ENCODE peak calls at places on chromosomes 12 and 14, in six cellular contexts. F, P, M, D, C and B are unnamed samples.

GRCh38 chr14:91059576-91060471 is 617 bp downstream of the RPS6KA5 start:
- DNase-seq in F (no peak), P (no peak), M (peak; percentile 49), D (no peak), C (peak; percentile 63), B (no peak)

GRCh38 chr14:74133833-74134481 is 49.2 kb downstream of the LIN52 start:
- DNase-seq in F (no peak), P (no peak), M (no peak), D (no peak), C (no peak), B (no peak)

GRCh38 chr14:65243766-65244442 is 141.6 kb upstream of the MAX start:
- DNase-seq in F (peak; percentile 85), P (no peak), M (no peak), D (peak; percentile 36), C (no peak), B (no peak)

GRCh38 chr14:105473677-105474477 is 744 bp upstream of the CRIP2 start:
- DNase-seq in F (peak; percentile 92), P (peak; percentile 66), M (peak; percentile 58), D (peak; percentile 78), C (peak; percentile 75), B (no peak)

GRCh38 chr14:105180598-105181528 is at the start of gene NUDT14:
- DNase-seq in F (peak; percentile 69), P (peak; percentile 33), M (peak; percentile 69), D (peak; percentile 25), C (peak; percentile 93), B (no peak)

GRCh38 chr12:1744932-1745331 is 54.1 kb downstream of the ADIPOR2 start:
- DNase-seq in F (no peak), P (no peak), M (no peak), D (peak; percentile 35), C (no peak), B (no peak)

GRCh38 chr12:18580286-18580685 is 157.5 kb downstream of the PLCZ1 start:
- DNase-seq in F (no peak), P (no peak), M (no peak), D (peak; percentile 38), C (no peak), B (no peak)

GRCh38 chr12:89731614-89732013 is 23.0 kb upstream of the ATP2B1 start:
- DNase-seq in F (no peak), P (peak; percentile 18), M (peak; percentile 27), D (peak; percentile 82), C (no peak), B (no peak)

GRCh38 chr12:70606001-70606400 is 31.2 kb downstream of the PTPRB start:
- DNase-seq in F (no peak), P (no peak), M (no peak), D (peak; percentile 56), C (no peak), B (no peak)

GRCh38 chr14:69056389-69056788 is 77.3 kb upstream of the ACTN1 start:
- DNase-seq in F (no peak), P (no peak), M (no peak), D (peak; percentile 54), C (no peak), B (no peak)

GRCh38 chr12:70875628-70876027 is 44.9 kb downstream of the PTPRR start:
- DNase-seq in F (no peak), P (no peak), M (no peak), D (no peak), C (no peak), B (no peak)

GRCh38 chr14:34498684-34499412 is 36.8 kb upstream of the SPTSSA start:
- DNase-seq in F (peak; percentile 80), P (no peak), M (no peak), D (peak; percentile 22), C (peak; percentile 53), B (no peak)

GRCh38 chr14:41285193-41285748 is 321.4 kb upstream of the LRFN5 start:
- DNase-seq in F (peak; percentile 5), P (peak; percentile 40), M (no peak), D (peak; percentile 1), C (no peak), B (no peak)

GRCh38 chr12:102511575-102511974 is 31.2 kb upstream of the IGF1 start:
- DNase-seq in F (no peak), P (no peak), M (no peak), D (no peak), C (no peak), B (no peak)

GRCh38 chr12:51428256-51428655 is 3.6 kb downstream of the SLC4A8 start:
- DNase-seq in F (no peak), P (no peak), M (no peak), D (no peak), C (no peak), B (no peak)

GRCh38 chr12:81329088-81329487 is 251.2 kb downstream of the ACSS3 start:
- DNase-seq in F (peak; percentile 55), P (no peak), M (no peak), D (peak; percentile 2), C (no peak), B (peak; percentile 1)

GRCh38 chr12:124828264-124829007 is 35.2 kb downstream of the SCARB1 start:
- DNase-seq in F (peak; percentile 96), P (no peak), M (no peak), D (peak; percentile 13), C (peak; percentile 75), B (no peak)

GRCh38 chr14:85273099-85273677 is 256.8 kb upstream of the FLRT2 start:
- DNase-seq in F (no peak), P (no peak), M (no peak), D (no peak), C (no peak), B (no peak)

GRCh38 chr12:104596128-104596799 is 139.5 kb downstream of the CHST11 start:
- DNase-seq in F (peak; percentile 28), P (peak; percentile 52), M (peak; percentile 55), D (peak; percentile 86), C (peak; percentile 24), B (no peak)

GRCh38 chr14:56294125-56294524 is 175.9 kb downstream of the PELI2 start:
- DNase-seq in F (peak; percentile 27), P (no peak), M (no peak), D (no peak), C (no peak), B (no peak)
- TF ChIP-seq CTCF in F (no peak), P (no peak), M (no peak), D (peak; percentile 20), C (no peak), B (peak; percentile 16)

GRCh38 chr12:63919758-63920157 is 75.3 kb downstream of the SRGAP1 start:
- DNase-seq in F (no peak), P (no peak), M (no peak), D (peak; percentile 20), C (no peak), B (no peak)

GRCh38 chr12:63917864-63918742 is 73.6 kb downstream of the SRGAP1 start:
- DNase-seq in F (peak; percentile 97), P (peak; percentile 43), M (no peak), D (peak; percentile 96), C (no peak), B (peak; percentile 15)

GRCh38 chr12:63916561-63917476 is 72.3 kb downstream of the SRGAP1 start:
- DNase-seq in F (peak; percentile 46), P (no peak), M (no peak), D (peak; percentile 64), C (no peak), B (no peak)

GRCh38 chr12:63917477-63917862 is 73.0 kb downstream of the SRGAP1 start:
- DNase-seq in F (no peak), P (no peak), M (no peak), D (no peak), C (no peak), B (no peak)

GRCh38 chr12:63918788-63919300 is 74.3 kb downstream of the SRGAP1 start:
- DNase-seq in F (peak; percentile 96), P (no peak), M (no peak), D (peak; percentile 99), C (no peak), B (no peak)
- H3K4me3 ChIP-seq in F (peak overlapping the region; percentile 29), P (no peak overlapping the region), M (no peak overlapping the region), D (no peak overlapping the region), C (no peak overlapping the region), B (no peak overlapping the region)

GRCh38 chr12:95480230-95480629 is 6.3 kb downstream of the METAP2 start:
- DNase-seq in F (no peak), P (no peak), M (no peak), D (peak; percentile 69), C (no peak), B (no peak)

GRCh38 chr12:95481888-95482287 is 7.9 kb downstream of the METAP2 start:
- DNase-seq in F (no peak), P (no peak), M (no peak), D (no peak), C (no peak), B (no peak)

GRCh38 chr12:95484524-95484923 is 10.6 kb downstream of the METAP2 start:
- DNase-seq in F (no peak), P (no peak), M (no peak), D (peak; percentile 10), C (no peak), B (no peak)

GRCh38 chr12:95487024-95487423 is 13.1 kb downstream of the METAP2 start:
- DNase-seq in F (no peak), P (no peak), M (no peak), D (no peak), C (no peak), B (no peak)

GRCh38 chr12:95481072-95481471 is 7.1 kb downstream of the METAP2 start:
- DNase-seq in F (no peak), P (no peak), M (no peak), D (no peak), C (no peak), B (no peak)
- TF ChIP-seq CTCF in F (no peak), P (no peak), M (no peak), D (peak; percentile 2), C (no peak), B (no peak)

DNA sequence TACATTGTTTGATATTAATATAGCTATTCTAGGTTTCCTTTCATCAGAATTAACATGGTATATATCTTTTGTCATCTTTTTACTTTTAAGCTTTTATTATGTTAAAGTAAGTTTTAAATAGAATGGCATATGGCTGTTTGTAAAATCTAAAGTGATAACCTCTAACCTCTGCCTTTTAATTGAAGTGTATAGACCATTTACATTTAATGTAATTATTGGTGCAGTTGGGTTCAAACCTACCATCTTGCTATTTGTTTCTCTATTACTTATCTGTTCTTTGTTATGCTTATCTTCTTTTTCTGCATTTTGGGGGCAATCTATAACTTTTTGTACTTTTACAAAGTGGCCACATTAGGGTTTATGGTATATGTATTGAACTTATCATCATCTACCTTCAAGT is 35.8 kb downstream of the PRMT8 start:
- DNase-seq in F (no peak), P (no peak), M (no peak), D (no peak), C (no peak), B (no peak)
- H3K4me3 ChIP-seq in F (no peak overlapping the region), P (no peak overlapping the region), M (no peak overlapping the region), D (no peak overlapping the region), C (no peak overlapping the region), B (no peak overlapping the region)

GRCh38 chr14:59582161-59582560 is 5.5 kb upstream of the CCDC175 start:
- DNase-seq in F (no peak), P (no peak), M (no peak), D (no peak), C (no peak), B (no peak)

GRCh38 chr14:59588136-59588535 is 11.5 kb upstream of the CCDC175 start:
- DNase-seq in F (no peak), P (no peak), M (no peak), D (no peak), C (no peak), B (no peak)

GRCh38 chr14:59582845-59583509 is 6.4 kb upstream of the CCDC175 start:
- DNase-seq in F (no peak), P (no peak), M (no peak), D (no peak), C (no peak), B (no peak)

GRCh38 chr14:59585891-59586554 is 9.4 kb upstream of the CCDC175 start:
- DNase-seq in F (no peak), P (no peak), M (no peak), D (peak; percentile 40), C (no peak), B (no peak)

GRCh38 chr14:59583755-59584154 is 7.1 kb upstream of the CCDC175 start:
- DNase-seq in F (peak; percentile 8), P (no peak), M (no peak), D (peak; percentile 47), C (no peak), B (no peak)
- TF ChIP-seq CTCF in F (no peak), P (no peak), M (no peak), D (no peak), C (no peak), B (no peak)